ENCODE peak calls at places on chromosomes 7 and 10, in five cellular contexts. M, Q, Z, I and J are unnamed samples.
A peak's percentile ranks its signal among the peaks of the same experiment; 100 is the strongest.

GRCh38 chr10:131778385-131778784 is 122.4 kb upstream of the PPP2R2D start:
- DNase-seq in I (no peak), Q (no peak), Z (no peak), M (no peak), J (no peak)

GRCh38 chr7:39621261-39621660 is 2.1 kb upstream of the RALA start:
- DNase-seq in Z (peak; percentile 59), I (peak; percentile 95), M (peak; percentile 91), Q (no peak), J (peak; percentile 84)

GRCh38 chr10:34180749-34181148 is 634.3 kb downstream of the PARD3 start:
- DNase-seq in M (no peak), I (no peak), Z (no peak), Q (no peak), J (no peak)

GRCh38 chr10:100749309-100750217 is 4.2 kb downstream of the PAX2 start:
- DNase-seq in I (no peak), Q (no peak), M (no peak), Z (no peak), J (no peak)

GRCh38 chr10:102616071-102616770 is 28.1 kb upstream of the TRIM8 start:
- DNase-seq in Z (peak; percentile 65), Q (no peak), M (no peak), I (peak; percentile 48), J (no peak)

GRCh38 chr10:113459672-113460280 is 93.1 kb upstream of the HABP2 start:
- DNase-seq in Q (no peak), M (no peak), Z (no peak), I (no peak), J (no peak)

GRCh38 chr10:92173996-92174395 is 116.9 kb downstream of the CPEB3 start:
- DNase-seq in I (no peak), Z (no peak), M (no peak), Q (no peak), J (no peak)

GRCh38 chr7:43467406-43467805 is 115.5 kb upstream of the STK17A start:
- DNase-seq in I (peak; percentile 56), M (peak; percentile 47), Q (no peak), Z (no peak), J (peak; percentile 34)

GRCh38 chr10:43404675-43405221 is 4.2 kb downstream of the HNRNPF start:
- DNase-seq in M (no peak), Q (no peak), Z (no peak), I (no peak), J (no peak)

GRCh38 chr7:946256-946996 is 8.1 kb downstream of the ADAP1 start:
- DNase-seq in I (no peak), Q (no peak), Z (no peak), M (no peak), J (no peak)

GRCh38 chr10:132722980-132723970 is 62.7 kb downstream of the NKX6-2 start:
- DNase-seq in Q (no peak), Z (no peak), M (no peak), I (no peak), J (peak; percentile 33)

GRCh38 chr10:69862882-69863530 is 61.3 kb downstream of the COL13A1 start:
- DNase-seq in Q (no peak), I (no peak), M (no peak), Z (no peak), J (no peak)

GRCh38 chr7:53214463-53214862 is 179.0 kb downstream of the POM121L12 start:
- DNase-seq in I (no peak), Q (no peak), M (no peak), Z (no peak), J (peak; percentile 0)

GRCh38 chr10:131158695-131159094 is 152.8 kb downstream of the TCERG1L start:
- DNase-seq in Z (no peak), I (no peak), M (no peak), Q (no peak), J (no peak)

GRCh38 chr7:73683056-73683915 is at the start of the genes BUD23 and DNAJC30:
- DNase-seq in Q (peak; percentile 97), I (peak; percentile 95), M (peak; percentile 98), Z (peak; percentile 97), J (peak; percentile 97)

GRCh38 chr10:27914888-27915287 is 84.0 kb downstream of the ODAD2 start:
- DNase-seq in M (no peak), Q (no peak), I (no peak), Z (no peak), J (no peak)

GRCh38 chr7:1234049-1234691 is 1.5 kb downstream of the UNCX start:
- DNase-seq in I (no peak), Z (no peak), M (no peak), Q (no peak), J (no peak)

GRCh38 chr10:80410578-80411145 is 2.3 kb downstream of the PRXL2A start:
- DNase-seq in M (no peak), Z (no peak), Q (no peak), I (no peak), J (peak; percentile 36)

GRCh38 chr7:2654059-2654458 is 22.3 kb downstream of the TTYH3 start:
- DNase-seq in M (no peak), Q (no peak), I (no peak), Z (no peak), J (no peak)

GRCh38 chr10:24820616-24821015 is 96.9 kb upstream of the ARHGAP21 start:
- DNase-seq in I (no peak), Z (no peak), M (no peak), Q (no peak), J (no peak)

GRCh38 chr7:25456467-25457171 is 228.3 kb upstream of the NPVF start:
- DNase-seq in M (no peak), Z (peak; percentile 3), I (no peak), Q (no peak), J (no peak)

GRCh38 chr10:4498763-4499251 is 327.2 kb upstream of the AKR1E2 start:
- DNase-seq in M (peak; percentile 21), Q (no peak), Z (peak; percentile 87), I (peak; percentile 96), J (peak; percentile 92)

GRCh38 chr10:98006266-98006665 is 24.2 kb downstream of the CRTAC1 start:
- DNase-seq in I (no peak), Q (no peak), M (no peak), Z (no peak), J (no peak)

GRCh38 chr7:82360591-82361386 is 82.8 kb downstream of the CACNA2D1 start:
- DNase-seq in Q (no peak), I (no peak), M (no peak), Z (no peak), J (no peak)

GRCh38 chr10:93006435-93007039 is 54.1 kb upstream of the CYP26C1 start:
- DNase-seq in Q (no peak), M (peak; percentile 45), I (peak; percentile 67), Z (peak; percentile 63), J (peak; percentile 81)

GRCh38 chr7:133854739-133855138 is 272.4 kb upstream of the LRGUK start:
- DNase-seq in M (peak; percentile 48), Q (no peak), I (peak; percentile 72), Z (peak; percentile 62), J (peak; percentile 78)

GRCh38 chr10:103717341-103718246 is 137.8 kb downstream of the SH3PXD2A start:
- DNase-seq in Z (no peak), Q (no peak), I (no peak), M (no peak), J (no peak)

GRCh38 chr10:72272689-72273409 is 875 bp upstream of the DDIT4 start:
- DNase-seq in I (peak; percentile 99), Q (peak; percentile 88), Z (peak; percentile 99), M (peak; percentile 94), J (peak; percentile 98)

GRCh38 chr7:2013381-2014311 is 219.1 kb downstream of the MAD1L1 start:
- DNase-seq in I (no peak), Q (no peak), Z (no peak), M (no peak), J (no peak)

GRCh38 chr10:132299381-132300336 is 8.1 kb downstream of the STK32C start:
- DNase-seq in Z (no peak), Q (no peak), M (no peak), I (no peak), J (no peak)

GRCh38 chr10:22560391-22561239 is 153.8 kb downstream of the PIP4K2A start:
- DNase-seq in Q (no peak), Z (no peak), I (no peak), M (no peak), J (peak; percentile 22)

DNA sequence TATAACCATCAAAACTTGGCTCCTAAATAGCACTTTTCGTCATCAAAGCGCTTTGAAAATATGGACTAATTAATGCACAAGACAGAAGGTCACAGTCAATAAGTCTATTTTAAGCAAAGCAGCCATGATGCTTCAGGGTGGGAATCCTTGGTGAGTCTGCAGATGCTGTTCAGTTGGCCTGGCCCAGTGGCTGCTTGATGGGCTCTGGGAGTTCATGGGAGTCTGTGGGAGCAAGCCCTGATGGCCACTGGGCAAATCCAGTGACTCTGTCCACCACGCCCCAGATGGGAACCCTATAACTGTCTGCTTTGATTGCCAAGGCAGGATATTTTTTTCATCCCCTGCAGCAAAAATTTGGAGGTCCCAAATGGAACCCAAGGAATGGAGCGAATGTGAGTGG is 95.7 kb upstream of the CTBP2 start:
- DNase-seq in Q (no peak), M (no peak), Z (no peak), I (no peak), J (no peak)
- TF ChIP-seq CTCF in Q (no peak), M (no peak), Z (no peak), I (no peak), J (no peak)

GRCh38 chr7:45100761-45101480 is 10.6 kb downstream of the TBRG4 start:
- DNase-seq in I (no peak), M (no peak), Q (no peak), Z (no peak), J (no peak)
- H3K4me3 ChIP-seq in I (no peak overlapping the region), M (no peak overlapping the region), Q (no peak overlapping the region), Z (no peak overlapping the region), J (no peak overlapping the region)

GRCh38 chr7:68998136-68998535 is 600.1 kb upstream of the AUTS2 start:
- DNase-seq in I (peak; percentile 61), Q (no peak), Z (no peak), M (no peak), J (peak; percentile 54)

DNA sequence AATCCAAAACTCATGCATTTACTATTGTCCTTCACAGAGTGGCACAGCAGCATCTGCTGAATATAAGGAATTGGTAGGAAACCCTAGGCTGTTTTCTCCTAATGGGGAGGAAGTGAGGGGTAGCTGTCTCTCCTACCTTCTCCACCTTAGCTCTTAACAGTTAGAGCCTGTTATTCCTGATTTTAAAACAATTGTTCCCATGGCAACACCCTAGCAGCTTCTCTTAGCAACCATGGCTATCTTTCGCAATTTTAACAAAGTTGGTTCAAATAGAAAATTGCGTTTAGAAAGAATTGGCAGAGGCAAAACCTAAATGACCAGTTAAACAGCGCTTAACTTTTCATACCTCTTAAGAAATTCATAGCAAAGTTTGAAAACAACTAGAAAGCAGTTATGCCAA is 603.4 kb upstream of the AUTS2 start:
- DNase-seq in M (no peak), Z (no peak), Q (no peak), I (no peak), J (no peak)
- TF ChIP-seq CTCF in M (no peak), Z (no peak), Q (no peak), I (no peak), J (no peak)

DNA sequence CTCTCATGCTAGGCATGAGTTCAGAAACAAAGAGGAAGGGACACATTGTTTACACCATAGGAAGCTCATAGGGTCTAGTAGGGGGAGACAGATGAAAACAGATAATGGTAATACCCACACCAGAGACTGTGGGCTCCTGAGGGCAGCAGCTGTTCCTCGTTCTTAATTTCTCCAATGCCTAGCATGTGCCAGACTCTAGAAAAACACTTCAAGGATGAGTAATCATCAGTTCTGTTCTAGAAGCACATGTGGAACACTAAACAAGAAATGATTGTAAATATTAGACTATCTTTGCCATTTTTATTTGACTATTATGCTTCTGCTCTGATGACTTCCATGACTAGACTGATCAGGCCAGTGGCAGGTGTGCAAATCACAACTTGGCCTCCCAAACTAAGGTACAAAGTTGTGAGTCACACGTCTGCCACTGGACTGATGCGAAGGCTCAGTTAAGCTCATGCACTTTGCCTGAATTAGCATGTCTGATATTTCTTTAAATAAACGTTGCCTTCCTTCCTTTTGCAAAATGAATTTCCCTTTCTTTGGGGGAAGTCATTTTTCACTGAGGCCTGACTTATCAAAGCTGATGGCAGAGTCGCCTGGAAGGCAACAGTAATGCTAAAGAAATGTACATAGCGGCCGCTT is 89.2 kb upstream of the FGL2 start:
- DNase-seq in M (no peak), Q (no peak), Z (peak; percentile 22), I (no peak), J (no peak)
- H3K4me3 ChIP-seq in M (no peak overlapping the region), Q (no peak overlapping the region), Z (no peak overlapping the region), I (no peak overlapping the region), J (no peak overlapping the region)